ENCODE peak calls at places on chromosomes 3 and 15, in seven cellular contexts. One of them, this sample, is unnamed.

GRCh38 chr3:195118671-195119070 is 152.3 kb downstream of the XXYLT1 start:
- DNase-seq in GM18507: no peak
- DNase-seq in frontal cortex: no peak
- DNase-seq in ACHN: no peak
- DNase-seq in NCI-H1092: no peak
- DNase-seq in lung: no peak
- DNase-seq in astrocyte of the cerebellum: no peak
- DNase-seq in this sample: no peak

GRCh38 chr15:65818927-65819562 is 27.0 kb upstream of the DENND4A start:
- DNase-seq in GM18507: peak
- DNase-seq in frontal cortex: no peak
- DNase-seq in ACHN: no peak
- DNase-seq in NCI-H1092: no peak
- DNase-seq in lung: no peak
- DNase-seq in astrocyte of the cerebellum: no peak
- DNase-seq in this sample: no peak

GRCh38 chr3:30504939-30505338 is 101.5 kb upstream of the TGFBR2 start:
- DNase-seq in GM18507: no peak
- DNase-seq in frontal cortex: no peak
- DNase-seq in ACHN: no peak
- DNase-seq in NCI-H1092: no peak
- DNase-seq in lung: no peak
- DNase-seq in astrocyte of the cerebellum: no peak
- DNase-seq in this sample: no peak

GRCh38 chr3:73685061-73685460 is 60.3 kb upstream of the PDZRN3 start:
- DNase-seq in GM18507: no peak
- DNase-seq in frontal cortex: no peak
- DNase-seq in ACHN: no peak
- DNase-seq in NCI-H1092: peak
- DNase-seq in lung: no peak
- DNase-seq in astrocyte of the cerebellum: no peak
- DNase-seq in this sample: no peak

GRCh38 chr15:23440596-23440995 is 6.4 kb downstream of the GOLGA6L2 start:
- DNase-seq in GM18507: no peak
- DNase-seq in frontal cortex: no peak
- DNase-seq in ACHN: no peak
- DNase-seq in NCI-H1092: no peak
- DNase-seq in lung: no peak
- DNase-seq in astrocyte of the cerebellum: no peak
- DNase-seq in this sample: no peak

GRCh38 chr3:22977650-22978289 is 225.4 kb upstream of the UBE2E2 start:
- DNase-seq in GM18507: no peak
- DNase-seq in frontal cortex: no peak
- DNase-seq in ACHN: no peak
- DNase-seq in NCI-H1092: no peak
- DNase-seq in lung: no peak
- DNase-seq in astrocyte of the cerebellum: no peak
- DNase-seq in this sample: no peak

GRCh38 chr3:108117245-108117644 is 26.4 kb upstream of the CD47 start:
- DNase-seq in GM18507: no peak
- DNase-seq in frontal cortex: no peak
- DNase-seq in ACHN: peak
- DNase-seq in NCI-H1092: no peak
- DNase-seq in lung: no peak
- DNase-seq in astrocyte of the cerebellum: no peak
- DNase-seq in this sample: no peak

GRCh38 chr3:173398111-173398479 is 551 bp downstream of the NLGN1 start:
- DNase-seq in GM18507: no peak
- DNase-seq in frontal cortex: no peak
- DNase-seq in ACHN: peak
- DNase-seq in NCI-H1092: no peak
- DNase-seq in lung: no peak
- DNase-seq in astrocyte of the cerebellum: peak
- DNase-seq in this sample: no peak

GRCh38 chr15:74040115-74040850 is 42.1 kb downstream of the GOLGA6A start:
- DNase-seq in GM18507: no peak
- DNase-seq in frontal cortex: no peak
- DNase-seq in ACHN: peak
- DNase-seq in NCI-H1092: no peak
- DNase-seq in lung: no peak
- DNase-seq in astrocyte of the cerebellum: peak
- DNase-seq in this sample: no peak

GRCh38 chr3:124315215-124316033 is 323.5 kb upstream of the ROPN1 start:
- DNase-seq in GM18507: no peak
- DNase-seq in frontal cortex: no peak
- DNase-seq in ACHN: peak
- DNase-seq in NCI-H1092: no peak
- DNase-seq in lung: no peak
- DNase-seq in astrocyte of the cerebellum: peak
- DNase-seq in this sample: no peak

GRCh38 chr15:87267798-87268197 is 988.7 kb downstream of the NTRK3 start:
- DNase-seq in GM18507: no peak
- DNase-seq in frontal cortex: no peak
- DNase-seq in ACHN: peak
- DNase-seq in NCI-H1092: no peak
- DNase-seq in lung: no peak
- DNase-seq in astrocyte of the cerebellum: peak
- DNase-seq in this sample: no peak

GRCh38 chr15:85793641-85794597 is 806 bp downstream of the KLHL25 start:
- DNase-seq in GM18507: no peak
- DNase-seq in frontal cortex: no peak
- DNase-seq in ACHN: peak
- DNase-seq in NCI-H1092: no peak
- DNase-seq in lung: no peak
- DNase-seq in astrocyte of the cerebellum: no peak
- DNase-seq in this sample: peak

GRCh38 chr3:40613306-40613705 is 88.5 kb downstream of the ZNF621 start:
- DNase-seq in GM18507: no peak
- DNase-seq in frontal cortex: no peak
- DNase-seq in ACHN: no peak
- DNase-seq in NCI-H1092: no peak
- DNase-seq in lung: no peak
- DNase-seq in astrocyte of the cerebellum: no peak
- DNase-seq in this sample: no peak

GRCh38 chr15:48802867-48803266 is 8.0 kb downstream of the CEP152 start:
- DNase-seq in GM18507: no peak
- DNase-seq in frontal cortex: no peak
- DNase-seq in ACHN: peak
- DNase-seq in NCI-H1092: no peak
- DNase-seq in lung: no peak
- DNase-seq in astrocyte of the cerebellum: peak
- DNase-seq in this sample: no peak

GRCh38 chr3:47228088-47228487 is 54.5 kb downstream of the KIF9 start:
- DNase-seq in GM18507: no peak
- DNase-seq in frontal cortex: no peak
- DNase-seq in ACHN: no peak
- DNase-seq in NCI-H1092: no peak
- DNase-seq in lung: no peak
- DNase-seq in astrocyte of the cerebellum: no peak
- DNase-seq in this sample: no peak

GRCh38 chr15:44811347-44811746 is 75.0 kb downstream of the TRIM69 start:
- DNase-seq in GM18507: no peak
- DNase-seq in frontal cortex: no peak
- DNase-seq in ACHN: no peak
- DNase-seq in NCI-H1092: peak
- DNase-seq in lung: no peak
- DNase-seq in astrocyte of the cerebellum: no peak
- DNase-seq in this sample: no peak

GRCh38 chr15:67836477-67836876 is 3.4 kb downstream of the RNU6-1 start:
- DNase-seq in GM18507: no peak
- DNase-seq in frontal cortex: no peak
- DNase-seq in ACHN: peak
- DNase-seq in NCI-H1092: no peak
- DNase-seq in lung: no peak
- DNase-seq in astrocyte of the cerebellum: no peak
- DNase-seq in this sample: peak

GRCh38 chr15:76576526-76577279 is 240.1 kb downstream of the ISL2 start:
- DNase-seq in GM18507: no peak
- DNase-seq in frontal cortex: no peak
- DNase-seq in ACHN: peak
- DNase-seq in NCI-H1092: no peak
- DNase-seq in lung: peak
- DNase-seq in astrocyte of the cerebellum: peak
- DNase-seq in this sample: no peak

GRCh38 chr3:112149136-112149535 is 16.1 kb upstream of the GCSAM start:
- DNase-seq in GM18507: no peak
- DNase-seq in frontal cortex: no peak
- DNase-seq in ACHN: no peak
- DNase-seq in NCI-H1092: no peak
- DNase-seq in lung: no peak
- DNase-seq in astrocyte of the cerebellum: no peak
- DNase-seq in this sample: no peak

This sample was measured in hypothalamus.